ENCODE peak calls at places on chromosomes 13 and 19, in ten cellular contexts. Z is stimulated activated CD8-positive, alpha-beta memory T cell treated with anti-CD3 and anti-CD28 coated beads, Interleukin-12 subunit alpha, Interleukin-12 subunit beta, amount 100 ng/mL, for 1 hour; P is NT2/D1; E is IMR-90; U is GM03348; G is mucosa of gallbladder; I is posterior cingulate gyrus; T is NCI-H1694; W is activated T-cell treated with anti-CD3 and anti-CD28 coated beads for 1 hour; B is activated CD4-positive, CD25-positive, alpha-beta regulatory T cell. V is an unnamed sample.

GRCh38 chr19:19006213-19006612 is 27.1 kb downstream of the SUGP2 start:
- DNase-seq in Z (no peak), P (no peak), E (peak), U (no peak), G (no peak), I (peak), T (no peak), W (no peak), B (no peak), V (no peak)

GRCh38 chr13:110323986-110324749 is 17.1 kb downstream of the COL4A2 start:
- DNase-seq in Z (no peak), P (no peak), E (no peak), U (no peak), G (no peak), I (no peak), T (no peak), W (no peak), B (no peak), V (no peak)

GRCh38 chr19:29273000-29273691 is 60.2 kb upstream of the UQCRFS1 start:
- DNase-seq in Z (no peak), P (no peak), E (no peak), U (no peak), G (no peak), I (no peak), T (no peak), W (no peak), B (no peak), V (no peak)

GRCh38 chr13:30418075-30418715 is 4.1 kb upstream of the UBE2L5 start:
- DNase-seq in Z (no peak), P (no peak), E (no peak), U (no peak), G (no peak), I (no peak), T (no peak), W (no peak), B (no peak), V (no peak)

GRCh38 chr13:56110751-56111150 is 1030.0 kb upstream of the PRR20A start:
- DNase-seq in Z (no peak), P (no peak), E (no peak), U (no peak), G (no peak), I (no peak), T (no peak), W (no peak), B (no peak), V (no peak)

GRCh38 chr19:48925240-48925843 is 8.2 kb upstream of the DHDH start:
- DNase-seq in Z (no peak), P (no peak), E (peak), U (peak), G (no peak), I (no peak), T (no peak), W (no peak), B (no peak), V (peak)

GRCh38 chr19:30722236-30722635 is 350.1 kb downstream of the ZNF536 start:
- DNase-seq in Z (no peak), P (no peak), E (no peak), U (no peak), G (no peak), I (no peak), T (no peak), W (no peak), B (no peak), V (no peak)

GRCh38 chr19:39826311-39826945 is 7.5 kb downstream of the DYRK1B start:
- DNase-seq in Z (no peak), P (no peak), E (no peak), U (no peak), G (no peak), I (no peak), T (no peak), W (no peak), B (no peak), V (no peak)

GRCh38 chr19:5676711-5677110 is 3.6 kb downstream of the MICOS13 start:
- DNase-seq in Z (no peak), P (no peak), E (no peak), U (no peak), G (no peak), I (no peak), T (no peak), W (no peak), B (no peak), V (no peak)

GRCh38 chr19:14111486-14111885 is 6.1 kb downstream of the PRKACA start:
- DNase-seq in Z (no peak), P (no peak), E (no peak), U (no peak), G (no peak), I (no peak), T (no peak), W (no peak), B (no peak), V (no peak)

GRCh38 chr13:106521101-106521799 is 14.2 kb downstream of the EFNB2 start:
- DNase-seq in Z (no peak), P (no peak), E (no peak), U (no peak), G (no peak), I (no peak), T (no peak), W (no peak), B (no peak), V (no peak)

GRCh38 chr13:44068169-44068568 is 188.5 kb downstream of the LACC1 start:
- DNase-seq in Z (no peak), P (no peak), E (peak), U (peak), G (no peak), I (no peak), T (no peak), W (no peak), B (no peak), V (peak)

GRCh38 chr19:35901854-35902661 is at the start of gene HCST:
- DNase-seq in Z (no peak), P (no peak), E (peak), U (peak), G (no peak), I (peak), T (no peak), W (no peak), B (no peak), V (no peak)

GRCh38 chr19:5128251-5128931 is 159.5 kb downstream of the KDM4B start:
- DNase-seq in Z (no peak), P (no peak), E (peak), U (peak), G (peak), I (no peak), T (no peak), W (no peak), B (no peak), V (peak)

GRCh38 chr19:36030264-36031148 is 2.2 kb downstream of the CLIP3 start:
- DNase-seq in Z (no peak), P (no peak), E (peak), U (peak), G (no peak), I (peak), T (peak), W (no peak), B (no peak), V (no peak)

GRCh38 chr13:62432295-62432694 is 1016.6 kb upstream of the PCDH20 start:
- DNase-seq in Z (no peak), P (no peak), E (no peak), U (no peak), G (no peak), I (no peak), T (no peak), W (no peak), B (no peak), V (no peak)

GRCh38 chr13:103931885-103932284 is 865.7 kb upstream of the SLC10A2 start:
- DNase-seq in Z (no peak), P (no peak), E (no peak), U (no peak), G (no peak), I (no peak), T (no peak), W (no peak), B (no peak), V (no peak)

GRCh38 chr19:51372649-51373504 is at the start of gene NKG7:
- DNase-seq in Z (peak), P (no peak), E (no peak), U (no peak), G (no peak), I (peak), T (no peak), W (peak), B (peak), V (no peak)

GRCh38 chr19:8684001-8684902 is 14.3 kb downstream of the ACTL9 start:
- DNase-seq in Z (no peak), P (no peak), E (no peak), U (no peak), G (no peak), I (no peak), T (no peak), W (no peak), B (no peak), V (no peak)

GRCh38 chr19:1311543-1312091 is 25.9 kb downstream of the EFNA2 start:
- DNase-seq in Z (no peak), P (no peak), E (no peak), U (no peak), G (no peak), I (no peak), T (no peak), W (no peak), B (no peak), V (no peak)

GRCh38 chr19:40633207-40633606 is 32.0 kb downstream of the LTBP4 start:
- DNase-seq in Z (no peak), P (no peak), E (peak), U (no peak), G (no peak), I (peak), T (no peak), W (no peak), B (no peak), V (no peak)

GRCh38 chr19:1407662-1408299 is 395 bp downstream of the DAZAP1 start:
- DNase-seq in Z (no peak), P (no peak), E (no peak), U (peak), G (no peak), I (peak), T (no peak), W (peak), B (no peak), V (no peak)

GRCh38 chr13:89783221-89783755 is 1564.2 kb upstream of the MIR17HG start:
- DNase-seq in Z (no peak), P (no peak), E (no peak), U (no peak), G (no peak), I (peak), T (no peak), W (no peak), B (no peak), V (no peak)

GRCh38 chr19:2032296-2032941 is 16.9 kb upstream of the BTBD2 start:
- DNase-seq in Z (no peak), P (no peak), E (peak), U (peak), G (peak), I (peak), T (peak), W (no peak), B (no peak), V (peak)

GRCh38 chr13:21548577-21548976 is 55.4 kb downstream of the MICU2 start:
- DNase-seq in Z (no peak), P (no peak), E (no peak), U (no peak), G (no peak), I (no peak), T (no peak), W (no peak), B (no peak), V (no peak)

V was measured in skeletal muscle cell.